ENCODE peak calls at places on chromosomes 6 and 20, in six cellular contexts. One of them, this sample, is unnamed.

GRCh38 chr6:167047554-167047953 is 48.4 kb downstream of the CEP43 start:
- DNase-seq in NT2/D1: no peak
- DNase-seq in spleen: peak; percentile 92
- DNase-seq in psoas muscle: peak; percentile 56
- DNase-seq in cardiac muscle cell: no peak
- DNase-seq in stomach: peak; percentile 43
- DNase-seq in this sample: no peak

GRCh38 chr20:53929974-53930650 is 140.3 kb downstream of the BCAS1 start:
- DNase-seq in stomach: no peak
- DNase-seq in spleen: no peak
- DNase-seq in cardiac muscle cell: no peak
- DNase-seq in psoas muscle: no peak
- DNase-seq in NT2/D1: no peak
- DNase-seq in this sample: no peak

GRCh38 chr6:138943089-138943625 is 44.9 kb downstream of the REPS1 start:
- DNase-seq in stomach: no peak
- DNase-seq in spleen: no peak
- DNase-seq in cardiac muscle cell: no peak
- DNase-seq in psoas muscle: no peak
- DNase-seq in NT2/D1: no peak
- DNase-seq in this sample: no peak

GRCh38 chr6:169850154-169850553 is 98.7 kb downstream of the ERMARD start:
- DNase-seq in NT2/D1: no peak
- DNase-seq in spleen: peak; percentile 27
- DNase-seq in cardiac muscle cell: no peak
- DNase-seq in stomach: no peak
- DNase-seq in psoas muscle: no peak
- DNase-seq in this sample: no peak

GRCh38 chr6:161511455-161512159 is 237.7 kb upstream of the AGPAT4 start:
- DNase-seq in cardiac muscle cell: peak; percentile 31
- DNase-seq in spleen: no peak
- DNase-seq in NT2/D1: no peak
- DNase-seq in psoas muscle: no peak
- DNase-seq in stomach: no peak
- DNase-seq in this sample: no peak

GRCh38 chr20:56722042-56722441 is 92.9 kb downstream of the TFAP2C start:
- DNase-seq in cardiac muscle cell: no peak
- DNase-seq in NT2/D1: no peak
- DNase-seq in stomach: no peak
- DNase-seq in psoas muscle: no peak
- DNase-seq in spleen: no peak
- DNase-seq in this sample: peak; percentile 55

GRCh38 chr6:163652328-163652727 is 237.8 kb downstream of the QKI start:
- DNase-seq in spleen: no peak
- DNase-seq in cardiac muscle cell: no peak
- DNase-seq in NT2/D1: no peak
- DNase-seq in psoas muscle: no peak
- DNase-seq in stomach: no peak
- DNase-seq in this sample: no peak

GRCh38 chr6:24547243-24547642 is 52.5 kb downstream of the ALDH5A1 start:
- DNase-seq in stomach: no peak
- DNase-seq in spleen: no peak
- DNase-seq in NT2/D1: no peak
- DNase-seq in psoas muscle: no peak
- DNase-seq in cardiac muscle cell: peak; percentile 58
- DNase-seq in this sample: no peak

GRCh38 chr20:326645-327031 is 1.3 kb downstream of the SOX12 start:
- DNase-seq in spleen: peak; percentile 90
- DNase-seq in stomach: peak; percentile 31
- DNase-seq in psoas muscle: peak; percentile 69
- DNase-seq in cardiac muscle cell: peak; percentile 67
- DNase-seq in NT2/D1: no peak
- DNase-seq in this sample: no peak

GRCh38 chr6:152112503-152113261 is 305.2 kb downstream of the ESR1 start:
- DNase-seq in NT2/D1: no peak
- DNase-seq in spleen: peak; percentile 84
- DNase-seq in cardiac muscle cell: no peak
- DNase-seq in psoas muscle: peak; percentile 87
- DNase-seq in stomach: peak; percentile 50
- DNase-seq in this sample: no peak

GRCh38 chr6:52640916-52641315 is 30.0 kb upstream of the TMEM14A start:
- DNase-seq in psoas muscle: no peak
- DNase-seq in stomach: no peak
- DNase-seq in spleen: no peak
- DNase-seq in NT2/D1: no peak
- DNase-seq in cardiac muscle cell: no peak
- DNase-seq in this sample: no peak

GRCh38 chr6:52362443-52363221 is 681 bp downstream of the PAQR8 start:
- DNase-seq in psoas muscle: peak; percentile 54
- DNase-seq in spleen: peak; percentile 91
- DNase-seq in NT2/D1: peak; percentile 22
- DNase-seq in stomach: peak; percentile 37
- DNase-seq in cardiac muscle cell: peak; percentile 42
- DNase-seq in this sample: peak; percentile 62

GRCh38 chr6:87482382-87482781 is 9.6 kb downstream of the SLC35A1 start:
- DNase-seq in psoas muscle: no peak
- DNase-seq in NT2/D1: no peak
- DNase-seq in cardiac muscle cell: no peak
- DNase-seq in stomach: no peak
- DNase-seq in spleen: no peak
- DNase-seq in this sample: no peak

GRCh38 chr20:8331740-8332412 is 199.8 kb downstream of the PLCB1 start:
- DNase-seq in stomach: no peak
- DNase-seq in psoas muscle: no peak
- DNase-seq in NT2/D1: no peak
- DNase-seq in cardiac muscle cell: no peak
- DNase-seq in spleen: no peak
- DNase-seq in this sample: no peak

GRCh38 chr20:41318271-41318649 is 729 bp upstream of the ZHX3 start:
- DNase-seq in NT2/D1: no peak
- DNase-seq in cardiac muscle cell: no peak
- DNase-seq in stomach: no peak
- DNase-seq in spleen: no peak
- DNase-seq in psoas muscle: no peak
- DNase-seq in this sample: no peak

GRCh38 chr6:40185486-40185885 is 251.2 kb upstream of the MOCS1 start:
- DNase-seq in NT2/D1: no peak
- DNase-seq in cardiac muscle cell: no peak
- DNase-seq in psoas muscle: no peak
- DNase-seq in stomach: no peak
- DNase-seq in spleen: no peak
- DNase-seq in this sample: no peak

GRCh38 chr6:128725271-128726233 is 157.4 kb upstream of the LAMA2 start:
- DNase-seq in cardiac muscle cell: peak; percentile 57
- DNase-seq in psoas muscle: no peak
- DNase-seq in stomach: no peak
- DNase-seq in NT2/D1: no peak
- DNase-seq in spleen: no peak
- DNase-seq in this sample: no peak

GRCh38 chr20:18543216-18543615 is 24.0 kb upstream of the SMIM26 start:
- DNase-seq in psoas muscle: no peak
- DNase-seq in NT2/D1: no peak
- DNase-seq in stomach: no peak
- DNase-seq in cardiac muscle cell: no peak
- DNase-seq in spleen: no peak
- DNase-seq in this sample: no peak

GRCh38 chr6:13708679-13709261 is 2.9 kb downstream of the RANBP9 start:
- DNase-seq in spleen: no peak
- DNase-seq in psoas muscle: no peak
- DNase-seq in NT2/D1: no peak
- DNase-seq in stomach: no peak
- DNase-seq in cardiac muscle cell: no peak
- DNase-seq in this sample: no peak

GRCh38 chr6:105424177-105424783 is 21.4 kb upstream of the PREP start:
- DNase-seq in NT2/D1: peak; percentile 62
- DNase-seq in spleen: no peak
- DNase-seq in cardiac muscle cell: peak; percentile 58
- DNase-seq in stomach: peak; percentile 60
- DNase-seq in psoas muscle: no peak
- DNase-seq in this sample: no peak

GRCh38 chr20:10642859-10643559 is 30.8 kb downstream of the JAG1 start:
- DNase-seq in spleen: no peak
- DNase-seq in NT2/D1: no peak
- DNase-seq in cardiac muscle cell: no peak
- DNase-seq in psoas muscle: no peak
- DNase-seq in stomach: no peak
- DNase-seq in this sample: no peak

GRCh38 chr20:5400164-5400762 is 83.5 kb upstream of the PROKR2 start:
- DNase-seq in cardiac muscle cell: peak; percentile 77
- DNase-seq in psoas muscle: no peak
- DNase-seq in NT2/D1: peak; percentile 15
- DNase-seq in spleen: no peak
- DNase-seq in stomach: no peak
- DNase-seq in this sample: no peak

GRCh38 chr20:56859751-56860366 is 230.8 kb downstream of the TFAP2C start:
- DNase-seq in psoas muscle: no peak
- DNase-seq in cardiac muscle cell: no peak
- DNase-seq in spleen: no peak
- DNase-seq in NT2/D1: peak; percentile 85
- DNase-seq in stomach: no peak
- DNase-seq in this sample: no peak

GRCh38 chr6:7178280-7178679 is 70.5 kb downstream of the RREB1 start:
- DNase-seq in psoas muscle: no peak
- DNase-seq in NT2/D1: no peak
- DNase-seq in stomach: no peak
- DNase-seq in spleen: no peak
- DNase-seq in cardiac muscle cell: no peak
- DNase-seq in this sample: no peak

GRCh38 chr6:25239059-25239458 is 40.1 kb upstream of the CARMIL1 start:
- DNase-seq in spleen: no peak
- DNase-seq in NT2/D1: no peak
- DNase-seq in cardiac muscle cell: no peak
- DNase-seq in stomach: no peak
- DNase-seq in psoas muscle: no peak
- DNase-seq in this sample: no peak

GRCh38 chr20:64146301-64146935 is 17.8 kb upstream of the MYT1 start:
- DNase-seq in NT2/D1: no peak
- DNase-seq in spleen: peak; percentile 10
- DNase-seq in cardiac muscle cell: no peak
- DNase-seq in stomach: no peak
- DNase-seq in psoas muscle: no peak
- DNase-seq in this sample: peak; percentile 71

GRCh38 chr20:6704132-6704861 is 63.2 kb upstream of the BMP2 start:
- DNase-seq in cardiac muscle cell: no peak
- DNase-seq in NT2/D1: no peak
- DNase-seq in psoas muscle: no peak
- DNase-seq in stomach: peak; percentile 59
- DNase-seq in spleen: no peak
- DNase-seq in this sample: no peak

GRCh38 chr6:157066781-157067491 is 256.4 kb downstream of the TMEM242 start:
- DNase-seq in stomach: no peak
- DNase-seq in cardiac muscle cell: no peak
- DNase-seq in spleen: no peak
- DNase-seq in psoas muscle: no peak
- DNase-seq in NT2/D1: no peak
- DNase-seq in this sample: no peak

GRCh38 chr6:89887452-89888137 is 6.7 kb upstream of the GJA10 start:
- DNase-seq in cardiac muscle cell: no peak
- DNase-seq in spleen: peak; percentile 70
- DNase-seq in stomach: no peak
- DNase-seq in NT2/D1: no peak
- DNase-seq in psoas muscle: no peak
- DNase-seq in this sample: no peak

DNA sequence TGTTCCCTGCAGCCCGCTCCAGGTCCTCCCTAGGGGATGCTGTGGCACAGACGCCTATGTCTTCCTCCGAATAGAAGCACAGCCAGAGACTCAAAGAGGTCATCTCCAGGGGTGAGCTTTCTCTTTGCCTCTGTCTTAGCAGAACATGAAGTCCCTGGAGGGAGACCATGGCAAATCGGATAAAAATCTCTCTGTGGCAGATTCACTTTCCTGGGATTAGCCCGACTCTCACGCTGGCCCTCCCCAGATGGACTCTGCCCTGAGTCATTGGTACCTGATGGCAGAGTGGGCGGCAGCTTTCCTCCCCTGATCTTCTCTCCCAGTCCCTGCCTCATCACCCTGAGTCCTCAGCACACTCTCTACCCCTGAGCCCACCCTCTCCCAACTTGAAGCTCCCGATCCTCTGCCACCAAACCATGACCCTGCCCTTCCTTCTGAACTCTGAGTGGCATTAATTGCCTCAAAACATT is 58.0 kb upstream of the CCDC167 start:
- DNase-seq in stomach: no peak
- DNase-seq in spleen: no peak
- DNase-seq in psoas muscle: no peak
- DNase-seq in cardiac muscle cell: no peak
- DNase-seq in NT2/D1: no peak
- DNase-seq in this sample: no peak
- H3K27me3 ChIP-seq in stomach: peaks cover 74% of the 10 kb centered on the region
- H3K27me3 ChIP-seq in spleen: no peaks in the 10 kb centered on the region
- H3K27me3 ChIP-seq in psoas muscle: peaks cover 2% of the 10 kb centered on the region
- H3K27me3 ChIP-seq in cardiac muscle cell: no peaks in the 10 kb centered on the region
- H3K27me3 ChIP-seq in NT2/D1: no peaks in the 10 kb centered on the region
- H3K27me3 ChIP-seq in this sample: no peaks in the 10 kb centered on the region

GRCh38 chr6:33827546-33828451 is 24.0 kb upstream of the MLN start:
- DNase-seq in NT2/D1: no peak
- DNase-seq in cardiac muscle cell: no peak
- DNase-seq in stomach: no peak
- DNase-seq in spleen: no peak
- DNase-seq in psoas muscle: no peak
- DNase-seq in this sample: peak; percentile 30
- H3K27me3 ChIP-seq in NT2/D1: no peaks in the 10 kb centered on the region
- H3K27me3 ChIP-seq in cardiac muscle cell: no peaks in the 10 kb centered on the region
- H3K27me3 ChIP-seq in stomach: peaks cover 15% of the 10 kb centered on the region
- H3K27me3 ChIP-seq in spleen: no peaks in the 10 kb centered on the region
- H3K27me3 ChIP-seq in psoas muscle: no peaks in the 10 kb centered on the region
- H3K27me3 ChIP-seq in this sample: no peaks in the 10 kb centered on the region

DNA sequence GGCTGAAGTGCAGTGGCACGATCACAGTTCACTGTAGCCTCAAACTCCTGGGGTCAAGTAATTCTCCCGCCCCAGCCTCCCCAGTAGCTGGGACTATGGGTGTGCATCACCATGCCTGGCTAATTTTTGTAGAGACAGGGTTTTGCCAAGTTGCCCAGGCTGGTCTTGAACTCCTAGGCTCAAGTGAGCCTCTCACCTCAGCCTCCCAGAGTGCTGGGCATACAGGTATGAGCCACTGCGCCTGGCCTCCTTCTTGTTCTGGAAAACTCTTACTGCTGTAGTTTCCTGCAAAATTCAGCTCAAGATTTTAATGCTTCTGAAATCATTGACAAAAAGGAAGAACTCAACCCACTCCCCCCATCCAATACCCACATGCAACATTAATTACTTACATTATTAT is 21.9 kb upstream of the KCNG1 start:
- DNase-seq in psoas muscle: no peak
- DNase-seq in cardiac muscle cell: no peak
- DNase-seq in NT2/D1: no peak
- DNase-seq in stomach: peak; percentile 22
- DNase-seq in spleen: peak; percentile 5
- DNase-seq in this sample: peak; percentile 61
- H3K27me3 ChIP-seq in psoas muscle: peaks cover 4% of the 10 kb centered on the region
- H3K27me3 ChIP-seq in cardiac muscle cell: no peaks in the 10 kb centered on the region
- H3K27me3 ChIP-seq in NT2/D1: no peaks in the 10 kb centered on the region
- H3K27me3 ChIP-seq in stomach: peaks cover 35% of the 10 kb centered on the region
- H3K27me3 ChIP-seq in spleen: no peaks in the 10 kb centered on the region
- H3K27me3 ChIP-seq in this sample: no peaks in the 10 kb centered on the region

GRCh38 chr6:133854167-133854632 is 34.7 kb upstream of the TCF21 start:
- DNase-seq in spleen: no peak
- DNase-seq in psoas muscle: no peak
- DNase-seq in NT2/D1: no peak
- DNase-seq in stomach: no peak
- DNase-seq in cardiac muscle cell: peak; percentile 21
- DNase-seq in this sample: no peak
- H3K27me3 ChIP-seq in spleen: peaks cover 76% of the 10 kb centered on the region
- H3K27me3 ChIP-seq in psoas muscle: peaks cover 3% of the 10 kb centered on the region
- H3K27me3 ChIP-seq in NT2/D1: peaks cover 41% of the 10 kb centered on the region
- H3K27me3 ChIP-seq in stomach: peaks cover 55% of the 10 kb centered on the region
- H3K27me3 ChIP-seq in cardiac muscle cell: peaks cover 39% of the 10 kb centered on the region
- H3K27me3 ChIP-seq in this sample: peaks cover 60% of the 10 kb centered on the region

GRCh38 chr20:23019403-23019802 is 15.7 kb upstream of the SSTR4 start:
- DNase-seq in cardiac muscle cell: no peak
- DNase-seq in stomach: no peak
- DNase-seq in spleen: no peak
- DNase-seq in NT2/D1: no peak
- DNase-seq in psoas muscle: no peak
- DNase-seq in this sample: no peak
- H3K27me3 ChIP-seq in cardiac muscle cell: no peaks in the 10 kb centered on the region
- H3K27me3 ChIP-seq in stomach: no peaks in the 10 kb centered on the region
- H3K27me3 ChIP-seq in spleen: no peaks in the 10 kb centered on the region
- H3K27me3 ChIP-seq in NT2/D1: no peaks in the 10 kb centered on the region
- H3K27me3 ChIP-seq in psoas muscle: no peaks in the 10 kb centered on the region
- H3K27me3 ChIP-seq in this sample: no peaks in the 10 kb centered on the region

This sample was measured in RWPE2.